ENCODE peak calls at places on chromosomes 1 and 21, in ten cellular contexts. W, Z, P, R, M, B, Q, H, A and J are unnamed samples.

GRCh38 chr1:154866995-154867795 is 2.9 kb downstream of the KCNN3 start:
- DNase-seq in W (no peak), Z (peak; percentile 14), P (no peak), R (peak; percentile 85), M (no peak), B (no peak), Q (peak; percentile 83), H (no peak), A (no peak), J (no peak)

GRCh38 chr1:10181154-10181553 is 29.2 kb upstream of the KIF1B start:
- DNase-seq in W (no peak), Z (no peak), P (no peak), R (no peak), M (no peak), B (no peak), Q (peak; percentile 35), H (no peak), A (no peak), J (no peak)

GRCh38 chr21:21997390-21998333 is 999.5 kb downstream of the NCAM2 start:
- DNase-seq in W (no peak), Z (no peak), P (no peak), R (no peak), M (no peak), B (peak; percentile 11), Q (no peak), H (no peak), A (no peak), J (no peak)

GRCh38 chr1:52296345-52296744 is 69.7 kb downstream of the CC2D1B start:
- DNase-seq in W (no peak), Z (no peak), P (no peak), R (peak; percentile 56), M (peak; percentile 46), B (peak; percentile 2), Q (peak; percentile 66), H (no peak), A (peak; percentile 42), J (peak; percentile 25)

GRCh38 chr1:185939142-185939541 is 205.0 kb downstream of the HMCN1 start:
- DNase-seq in W (no peak), Z (no peak), P (no peak), R (peak; percentile 43), M (no peak), B (no peak), Q (peak; percentile 86), H (no peak), A (no peak), J (no peak)

GRCh38 chr1:113459279-113459678 is 69.0 kb downstream of the MAGI3 start:
- DNase-seq in W (no peak), Z (no peak), P (no peak), R (no peak), M (no peak), B (no peak), Q (no peak), H (no peak), A (no peak), J (no peak)

GRCh38 chr21:35470522-35470921 is 421.4 kb upstream of the RUNX1 start:
- DNase-seq in W (no peak), Z (no peak), P (no peak), R (no peak), M (no peak), B (no peak), Q (no peak), H (no peak), A (no peak), J (no peak)

GRCh38 chr1:91929246-91929645 is 20.0 kb upstream of the BRDT start:
- DNase-seq in W (no peak), Z (no peak), P (no peak), R (peak; percentile 17), M (no peak), B (no peak), Q (peak; percentile 11), H (no peak), A (no peak), J (no peak)

GRCh38 chr1:233635765-233636502 is 22.0 kb downstream of the KCNK1 start:
- DNase-seq in W (no peak), Z (no peak), P (no peak), R (no peak), M (no peak), B (no peak), Q (peak; percentile 53), H (no peak), A (no peak), J (no peak)

GRCh38 chr1:93848352-93848883 is 30.6 kb downstream of the DNTTIP2 start:
- DNase-seq in W (no peak), Z (no peak), P (no peak), R (no peak), M (no peak), B (no peak), Q (no peak), H (no peak), A (no peak), J (no peak)

GRCh38 chr1:31549807-31550620 is 26.3 kb upstream of the TINAGL1 start:
- DNase-seq in W (no peak), Z (no peak), P (no peak), R (no peak), M (no peak), B (no peak), Q (peak; percentile 54), H (no peak), A (no peak), J (no peak)

GRCh38 chr21:35004289-35004688 is 44.8 kb downstream of the RUNX1 start:
- DNase-seq in W (no peak), Z (no peak), P (no peak), R (no peak), M (no peak), B (no peak), Q (no peak), H (no peak), A (no peak), J (no peak)

GRCh38 chr1:203702130-203702577 is 62.8 kb upstream of the LAX1 start:
- DNase-seq in W (peak; percentile 58), Z (peak; percentile 60), P (peak; percentile 54), R (peak; percentile 58), M (peak; percentile 54), B (peak; percentile 80), Q (peak; percentile 57), H (peak; percentile 33), A (peak; percentile 69), J (peak; percentile 63)

GRCh38 chr1:25906644-25907300 is 553 bp upstream of the STMN1 start:
- DNase-seq in W (peak; percentile 43), Z (no peak), P (no peak), R (no peak), M (no peak), B (peak; percentile 44), Q (no peak), H (peak; percentile 9), A (peak; percentile 80), J (no peak)

GRCh38 chr1:164630626-164631396 is 71.8 kb downstream of the PBX1 start:
- DNase-seq in W (no peak), Z (no peak), P (no peak), R (no peak), M (no peak), B (no peak), Q (no peak), H (no peak), A (no peak), J (no peak)

GRCh38 chr21:45145146-45145545 is 70.8 kb downstream of the ADARB1 start:
- DNase-seq in W (no peak), Z (no peak), P (no peak), R (no peak), M (no peak), B (no peak), Q (no peak), H (no peak), A (no peak), J (no peak)

GRCh38 chr1:8120693-8121260 is 94.7 kb upstream of the ERRFI1 start:
- DNase-seq in W (no peak), Z (no peak), P (no peak), R (no peak), M (no peak), B (no peak), Q (no peak), H (no peak), A (no peak), J (no peak)

GRCh38 chr21:44962481-44962966 is 22.7 kb downstream of the SLX9 start:
- DNase-seq in W (no peak), Z (no peak), P (no peak), R (peak; percentile 99), M (no peak), B (no peak), Q (peak; percentile 99), H (no peak), A (no peak), J (no peak)

GRCh38 chr1:224554620-224555259 is 61.4 kb upstream of the CNIH3 start:
- DNase-seq in W (no peak), Z (no peak), P (no peak), R (no peak), M (no peak), B (no peak), Q (no peak), H (no peak), A (no peak), J (no peak)

GRCh38 chr1:85060038-85060437 is 11.7 kb upstream of the MCOLN3 start:
- DNase-seq in W (no peak), Z (no peak), P (no peak), R (no peak), M (no peak), B (no peak), Q (no peak), H (no peak), A (no peak), J (no peak)

GRCh38 chr1:201426395-201427310 is 5.1 kb upstream of the TNNI1 start:
- DNase-seq in W (no peak), Z (no peak), P (no peak), R (no peak), M (no peak), B (peak; percentile 47), Q (no peak), H (no peak), A (no peak), J (no peak)

GRCh38 chr21:41564871-41565281 is 56.9 kb upstream of the TMPRSS2 start:
- DNase-seq in W (no peak), Z (no peak), P (no peak), R (peak; percentile 73), M (no peak), B (peak; percentile 57), Q (peak; percentile 72), H (no peak), A (no peak), J (no peak)